ENCODE peak calls at places on chromosome 3, in nine cellular contexts. One of them, this sample, is unnamed.

GRCh38 chr3:38645076-38645475 is 4.4 kb downstream of the SCN5A start:
- DNase-seq in left lung: no peak
- DNase-seq in stimulated activated naive CD4-positive, alpha-beta T cell treated with Interleukin-2 at 50 U/mL for 16 hours: no peak
- DNase-seq in hepatic stellate cell: no peak
- DNase-seq in NCI-H460: no peak
- DNase-seq in activated T-helper 1 cell treated with Interleukin-2 at 50 U/mL for 16 hours: no peak
- DNase-seq in endothelial cell: no peak
- DNase-seq in activated naive CD4-positive, alpha-beta T cell treated with anti-CD3 and anti-CD28 coated beads for 36 hours: peak
- DNase-seq in substantia nigra: no peak
- DNase-seq in this sample: no peak

GRCh38 chr3:53140575-53141467 is 10.6 kb upstream of the RFT1 start:
- DNase-seq in left lung: no peak
- DNase-seq in stimulated activated naive CD4-positive, alpha-beta T cell treated with Interleukin-2 at 50 U/mL for 16 hours: no peak
- DNase-seq in hepatic stellate cell: peak
- DNase-seq in NCI-H460: no peak
- DNase-seq in activated T-helper 1 cell treated with Interleukin-2 at 50 U/mL for 16 hours: no peak
- DNase-seq in endothelial cell: no peak
- DNase-seq in activated naive CD4-positive, alpha-beta T cell treated with anti-CD3 and anti-CD28 coated beads for 36 hours: peak
- DNase-seq in substantia nigra: no peak
- DNase-seq in this sample: no peak

GRCh38 chr3:15367059-15367458 is 34.7 kb upstream of the SH3BP5 start:
- DNase-seq in left lung: no peak
- DNase-seq in stimulated activated naive CD4-positive, alpha-beta T cell treated with Interleukin-2 at 50 U/mL for 16 hours: no peak
- DNase-seq in hepatic stellate cell: no peak
- DNase-seq in NCI-H460: no peak
- DNase-seq in activated T-helper 1 cell treated with Interleukin-2 at 50 U/mL for 16 hours: no peak
- DNase-seq in endothelial cell: no peak
- DNase-seq in activated naive CD4-positive, alpha-beta T cell treated with anti-CD3 and anti-CD28 coated beads for 36 hours: no peak
- DNase-seq in substantia nigra: no peak
- DNase-seq in this sample: no peak

GRCh38 chr3:49359623-49360022 is 1.5 kb upstream of the GPX1 start:
- DNase-seq in left lung: no peak
- DNase-seq in stimulated activated naive CD4-positive, alpha-beta T cell treated with Interleukin-2 at 50 U/mL for 16 hours: no peak
- DNase-seq in hepatic stellate cell: no peak
- DNase-seq in NCI-H460: no peak
- DNase-seq in activated T-helper 1 cell treated with Interleukin-2 at 50 U/mL for 16 hours: no peak
- DNase-seq in endothelial cell: no peak
- DNase-seq in activated naive CD4-positive, alpha-beta T cell treated with anti-CD3 and anti-CD28 coated beads for 36 hours: no peak
- DNase-seq in substantia nigra: no peak
- DNase-seq in this sample: no peak

GRCh38 chr3:159609620-159610019 is 379.0 kb upstream of the IL12A start:
- DNase-seq in left lung: no peak
- DNase-seq in stimulated activated naive CD4-positive, alpha-beta T cell treated with Interleukin-2 at 50 U/mL for 16 hours: no peak
- DNase-seq in hepatic stellate cell: no peak
- DNase-seq in NCI-H460: no peak
- DNase-seq in activated T-helper 1 cell treated with Interleukin-2 at 50 U/mL for 16 hours: no peak
- DNase-seq in endothelial cell: no peak
- DNase-seq in activated naive CD4-positive, alpha-beta T cell treated with anti-CD3 and anti-CD28 coated beads for 36 hours: no peak
- DNase-seq in substantia nigra: no peak
- DNase-seq in this sample: no peak

GRCh38 chr3:106837616-106838015 is 539.6 kb upstream of the CCDC54 start:
- DNase-seq in left lung: no peak
- DNase-seq in stimulated activated naive CD4-positive, alpha-beta T cell treated with Interleukin-2 at 50 U/mL for 16 hours: no peak
- DNase-seq in hepatic stellate cell: no peak
- DNase-seq in NCI-H460: no peak
- DNase-seq in activated T-helper 1 cell treated with Interleukin-2 at 50 U/mL for 16 hours: no peak
- DNase-seq in endothelial cell: no peak
- DNase-seq in activated naive CD4-positive, alpha-beta T cell treated with anti-CD3 and anti-CD28 coated beads for 36 hours: no peak
- DNase-seq in substantia nigra: no peak
- DNase-seq in this sample: no peak

GRCh38 chr3:24460974-24461373 is 33.7 kb downstream of the THRB start:
- DNase-seq in left lung: no peak
- DNase-seq in stimulated activated naive CD4-positive, alpha-beta T cell treated with Interleukin-2 at 50 U/mL for 16 hours: no peak
- DNase-seq in hepatic stellate cell: no peak
- DNase-seq in NCI-H460: no peak
- DNase-seq in activated T-helper 1 cell treated with Interleukin-2 at 50 U/mL for 16 hours: no peak
- DNase-seq in endothelial cell: no peak
- DNase-seq in activated naive CD4-positive, alpha-beta T cell treated with anti-CD3 and anti-CD28 coated beads for 36 hours: no peak
- DNase-seq in substantia nigra: no peak
- DNase-seq in this sample: no peak

GRCh38 chr3:189360291-189360690 is 188.5 kb downstream of the TPRG1 start:
- DNase-seq in left lung: no peak
- DNase-seq in stimulated activated naive CD4-positive, alpha-beta T cell treated with Interleukin-2 at 50 U/mL for 16 hours: no peak
- DNase-seq in hepatic stellate cell: no peak
- DNase-seq in NCI-H460: no peak
- DNase-seq in activated T-helper 1 cell treated with Interleukin-2 at 50 U/mL for 16 hours: no peak
- DNase-seq in endothelial cell: no peak
- DNase-seq in activated naive CD4-positive, alpha-beta T cell treated with anti-CD3 and anti-CD28 coated beads for 36 hours: no peak
- DNase-seq in substantia nigra: no peak
- DNase-seq in this sample: no peak

GRCh38 chr3:144770813-144771400 is 799.3 kb downstream of the DIPK2A start:
- DNase-seq in left lung: no peak
- DNase-seq in stimulated activated naive CD4-positive, alpha-beta T cell treated with Interleukin-2 at 50 U/mL for 16 hours: no peak
- DNase-seq in hepatic stellate cell: no peak
- DNase-seq in NCI-H460: peak
- DNase-seq in activated T-helper 1 cell treated with Interleukin-2 at 50 U/mL for 16 hours: no peak
- DNase-seq in endothelial cell: no peak
- DNase-seq in activated naive CD4-positive, alpha-beta T cell treated with anti-CD3 and anti-CD28 coated beads for 36 hours: no peak
- DNase-seq in substantia nigra: no peak
- DNase-seq in this sample: no peak